ENCODE peak calls at places on chromosomes 3 and 15, in five cellular contexts. H is NCI-H146; G is HFF-Myc; T is central memory CD8-positive, alpha-beta T cell; M is endodermal cell. P is an unnamed sample.

GRCh38 chr15:56640549-56640948 is 92.8 kb downstream of the ZNF280D start:
- DNase-seq in H (no peak), G (no peak), T (no peak), M (no peak), P (no peak)

GRCh38 chr15:70799667-70800450 is 36.5 kb upstream of the UACA start:
- DNase-seq in H (no peak), G (no peak), T (no peak), M (peak), P (peak)

GRCh38 chr3:134378384-134378783 is 4.1 kb upstream of the AMOTL2 start:
- DNase-seq in H (peak), G (no peak), T (no peak), M (peak), P (no peak)

GRCh38 chr15:80709542-80709941 is 14.4 kb downstream of the ABHD17C start:
- DNase-seq in H (peak), G (no peak), T (no peak), M (no peak), P (no peak)

GRCh38 chr3:9399746-9400145 is 2.3 kb downstream of the SETD5 start:
- DNase-seq in H (peak), G (peak), T (no peak), M (peak), P (peak)

GRCh38 chr15:38672814-38673292 is 108.2 kb upstream of the RASGRP1 start:
- DNase-seq in H (no peak), G (no peak), T (no peak), M (no peak), P (no peak)

GRCh38 chr15:62452656-62453055 is 287.6 kb upstream of the C2CD4B start:
- DNase-seq in H (no peak), G (no peak), T (no peak), M (no peak), P (no peak)

GRCh38 chr15:79680721-79681120 is 216.1 kb downstream of the MTHFS start:
- DNase-seq in H (no peak), G (peak), T (no peak), M (peak), P (peak)

GRCh38 chr3:195352895-195353488 is 82.0 kb upstream of the XXYLT1 start:
- DNase-seq in H (no peak), G (peak), T (no peak), M (no peak), P (peak)

GRCh38 chr3:60633644-60634043 is 617.6 kb downstream of the FHIT start:
- DNase-seq in H (no peak), G (no peak), T (no peak), M (no peak), P (no peak)

GRCh38 chr15:98943609-98944111 is 63.9 kb downstream of the PGPEP1L start:
- DNase-seq in H (no peak), G (no peak), T (no peak), M (no peak), P (no peak)

GRCh38 chr3:194740859-194741486 is 55.3 kb downstream of the FAM43A start:
- DNase-seq in H (no peak), G (peak), T (no peak), M (peak), P (peak)

GRCh38 chr3:168040624-168041208 is 55.0 kb downstream of the GOLIM4 start:
- DNase-seq in H (peak), G (peak), T (no peak), M (peak), P (peak)

GRCh38 chr3:49013738-49014660 is 4.4 kb downstream of the DALRD3 start:
- DNase-seq in H (peak), G (no peak), T (no peak), M (peak), P (no peak)

GRCh38 chr15:67735896-67736295 is 89.4 kb upstream of the SKOR1 start:
- DNase-seq in H (no peak), G (no peak), T (no peak), M (no peak), P (peak)

P was measured in HT1080.